ENCODE peak calls at places on chromosomes 13 and 19, in nine cellular contexts. J is NCI-H1092 treated with DMSO at 0.1 percent for 48 hours; D is mucosa of gallbladder; Y is naive thymus-derived CD8-positive, alpha-beta T cell; R is activated naive CD4-positive, alpha-beta T cell treated with anti-CD3 and anti-CD28 coated beads for 36 hours; F is Peyer's patch; T is DMS79; G is EL; L is activated CD4-positive, alpha-beta T cell treated with anti-CD3 and anti-CD28 coated beads, Interleukin-2, amount 50 U/mL, for 24 hours. E is an unnamed sample.

GRCh38 chr19:19642506-19643157 is 825 bp downstream of the GMIP start:
- DNase-seq in J (no peak), D (no peak), Y (no peak), R (peak), F (peak), T (no peak), G (peak), L (peak), E (peak)

GRCh38 chr13:23673354-23673753 is 103.1 kb downstream of the TNFRSF19 start:
- DNase-seq in J (no peak), D (peak), Y (no peak), R (no peak), F (no peak), T (no peak), G (peak), L (no peak), E (no peak)

GRCh38 chr13:27481766-27482165 is 31.4 kb upstream of the MTIF3 start:
- DNase-seq in J (peak), D (peak), Y (no peak), R (peak), F (no peak), T (no peak), G (peak), L (no peak), E (peak)

GRCh38 chr13:40452741-40453665 is 213.4 kb downstream of the FOXO1 start:
- DNase-seq in J (no peak), D (no peak), Y (no peak), R (no peak), F (no peak), T (no peak), G (peak), L (no peak), E (no peak)

GRCh38 chr13:79741006-79741405 is 260.1 kb downstream of the NDFIP2 start:
- DNase-seq in J (no peak), D (peak), Y (no peak), R (no peak), F (no peak), T (no peak), G (peak), L (no peak), E (no peak)

GRCh38 chr13:102536695-102537485 is 59.9 kb upstream of the TPP2 start:
- DNase-seq in J (no peak), D (no peak), Y (no peak), R (no peak), F (no peak), T (no peak), G (no peak), L (no peak), E (no peak)

GRCh38 chr19:29671393-29672076 is 6.3 kb downstream of the PLEKHF1 start:
- DNase-seq in J (peak), D (peak), Y (peak), R (peak), F (peak), T (peak), G (no peak), L (peak), E (no peak)

GRCh38 chr13:32811297-32811800 is 204.9 kb upstream of the KL start:
- DNase-seq in J (no peak), D (no peak), Y (no peak), R (peak), F (no peak), T (no peak), G (peak), L (no peak), E (no peak)

GRCh38 chr19:33063356-33064116 is 1.2 kb downstream of the RHPN2 start:
- DNase-seq in J (peak), D (peak), Y (no peak), R (no peak), F (no peak), T (no peak), G (no peak), L (no peak), E (no peak)

GRCh38 chr19:4430760-4431159 is 26.8 kb downstream of the UBXN6 start:
- DNase-seq in J (no peak), D (no peak), Y (no peak), R (no peak), F (peak), T (no peak), G (no peak), L (no peak), E (no peak)

GRCh38 chr19:46798713-46799112 is 10.3 kb upstream of the SLC1A5 start:
- DNase-seq in J (no peak), D (no peak), Y (no peak), R (no peak), F (no peak), T (no peak), G (no peak), L (no peak), E (no peak)

GRCh38 chr13:84405286-84405685 is 523.0 kb upstream of the SLITRK1 start:
- DNase-seq in J (no peak), D (no peak), Y (no peak), R (no peak), F (no peak), T (no peak), G (no peak), L (no peak), E (no peak)

GRCh38 chr13:25719666-25720065 is 332.1 kb downstream of the SHISA2 start:
- DNase-seq in J (no peak), D (no peak), Y (no peak), R (no peak), F (no peak), T (no peak), G (no peak), L (no peak), E (no peak)

GRCh38 chr19:19338082-19338481 is 17.5 kb downstream of the MAU2 start:
- DNase-seq in J (no peak), D (no peak), Y (no peak), R (no peak), F (no peak), T (no peak), G (peak), L (no peak), E (peak)

GRCh38 chr13:34654203-34654602 is 287.9 kb upstream of the NBEA start:
- DNase-seq in J (no peak), D (no peak), Y (no peak), R (no peak), F (no peak), T (no peak), G (no peak), L (no peak), E (no peak)

GRCh38 chr13:98083936-98084335 is 59.0 kb upstream of the FARP1 start:
- DNase-seq in J (no peak), D (no peak), Y (no peak), R (no peak), F (no peak), T (no peak), G (no peak), L (no peak), E (no peak)

GRCh38 chr19:1001538-1002166 is 1.4 kb downstream of the GRIN3B start:
- DNase-seq in J (peak), D (no peak), Y (peak), R (peak), F (peak), T (no peak), G (peak), L (peak), E (peak)

GRCh38 chr19:18608102-18608804 is 1.7 kb upstream of the CRLF1 start:
- DNase-seq in J (no peak), D (no peak), Y (no peak), R (no peak), F (no peak), T (no peak), G (no peak), L (no peak), E (no peak)

GRCh38 chr19:19053508-19054314 is 10.1 kb upstream of the SLC25A42 start:
- DNase-seq in J (peak), D (peak), Y (peak), R (peak), F (peak), T (peak), G (peak), L (no peak), E (peak)

GRCh38 chr13:22454586-22454985 is 726.2 kb upstream of the SGCG start:
- DNase-seq in J (peak), D (no peak), Y (no peak), R (no peak), F (no peak), T (no peak), G (no peak), L (no peak), E (peak)

GRCh38 chr19:46254776-46255175 is 25.2 kb downstream of the IGFL1 start:
- DNase-seq in J (no peak), D (no peak), Y (no peak), R (no peak), F (no peak), T (no peak), G (no peak), L (no peak), E (no peak)

GRCh38 chr13:73473016-73473415 is 414.2 kb downstream of the KLF5 start:
- DNase-seq in J (no peak), D (no peak), Y (no peak), R (no peak), F (no peak), T (no peak), G (no peak), L (no peak), E (no peak)

GRCh38 chr13:33441015-33441414 is 155.5 kb upstream of the STARD13 start:
- DNase-seq in J (peak), D (no peak), Y (no peak), R (no peak), F (no peak), T (no peak), G (peak), L (no peak), E (no peak)

GRCh38 chr13:59651479-59651878 is 512.2 kb downstream of the DIAPH3 start:
- DNase-seq in J (no peak), D (no peak), Y (no peak), R (no peak), F (no peak), T (no peak), G (no peak), L (no peak), E (no peak)

GRCh38 chr13:111345682-111346081 is 25.2 kb downstream of the TEX29 start:
- DNase-seq in J (peak), D (no peak), Y (no peak), R (no peak), F (no peak), T (no peak), G (no peak), L (no peak), E (no peak)

GRCh38 chr19:7970716-7971448 is 27.4 kb upstream of the TIMM44 start:
- DNase-seq in J (peak), D (no peak), Y (no peak), R (peak), F (no peak), T (no peak), G (peak), L (no peak), E (peak)

GRCh38 chr19:10742494-10742893 is 24.6 kb downstream of the DNM2 start:
- DNase-seq in J (no peak), D (no peak), Y (no peak), R (no peak), F (no peak), T (no peak), G (no peak), L (no peak), E (no peak)